ENCODE peak calls at places on chromosomes 4 and X, in four cellular contexts. Y is K562, N is IMR-90, P is HepG2. T is an unnamed sample.

GRCh38 chr4:182905038-182905437 is 12.1 kb downstream of the DCTD start:
- DNase-seq in Y (no peak), N (no peak), P (no peak), T (no peak)

GRCh38 chr4:184163813-184164212 is 53.9 kb downstream of the ENPP6 start:
- DNase-seq in Y (peak), N (peak), P (peak), T (peak)

GRCh38 chr4:11418610-11419009 is 10.1 kb downstream of the HS3ST1 start:
- DNase-seq in Y (no peak), N (peak), P (no peak), T (peak)

GRCh38 chrX:39439910-39440733 is 638.9 kb downstream of the MID1IP1 start:
- DNase-seq in Y (peak), N (no peak), P (no peak), T (no peak)

GRCh38 chrX:116436358-116436816 is at the start of gene SLC6A14:
- DNase-seq in Y (no peak), N (no peak), P (peak), T (no peak)

GRCh38 chrX:1751781-1752180 is 136.9 kb downstream of the ASMT start:
- DNase-seq in Y (no peak), N (no peak), P (no peak), T (no peak)

GRCh38 chr4:11365039-11365438 is 63.7 kb downstream of the HS3ST1 start:
- DNase-seq in Y (no peak), N (no peak), P (no peak), T (no peak)

GRCh38 chrX:139851730-139852129 is 81.1 kb downstream of the ATP11C start:
- DNase-seq in Y (no peak), N (peak), P (no peak), T (no peak)

GRCh38 chrX:38798956-38799355 is 2.3 kb upstream of the MID1IP1 start:
- DNase-seq in Y (no peak), N (peak), P (no peak), T (peak)

DNA sequence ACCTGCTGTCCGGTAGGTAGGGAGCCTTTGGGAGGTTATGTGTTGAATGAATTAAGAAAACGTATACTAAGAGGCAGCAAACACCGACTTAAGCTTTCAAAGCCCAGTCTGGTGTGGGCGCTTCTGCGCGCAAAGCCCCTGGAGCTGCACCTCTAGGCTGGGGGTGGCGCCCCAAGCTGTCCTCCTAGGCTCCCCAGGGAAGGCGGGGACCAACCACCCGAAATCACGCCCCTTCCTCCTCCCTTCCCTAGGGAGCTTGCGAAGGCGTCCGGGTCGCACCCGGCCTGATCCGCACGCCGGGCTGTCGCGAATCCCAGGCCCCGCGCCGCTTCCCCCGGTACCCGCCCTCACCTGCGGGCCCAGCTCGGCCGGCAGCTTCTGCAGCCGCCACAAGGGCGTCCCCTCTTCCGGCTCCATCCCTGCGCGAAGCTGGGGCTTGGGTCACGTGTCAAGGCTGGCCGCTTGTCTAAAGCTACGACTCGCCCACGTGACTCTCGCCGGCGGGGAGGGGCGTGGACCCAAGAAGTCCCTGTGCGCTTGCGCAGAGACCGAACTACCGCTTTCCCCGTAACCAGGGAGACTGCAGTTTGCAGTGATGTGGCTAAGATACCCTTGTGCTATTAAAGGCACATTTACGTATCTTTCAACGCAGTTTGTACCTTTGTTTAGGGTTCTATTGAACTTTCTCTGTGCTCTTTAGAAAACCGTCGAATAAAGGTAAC is at the start of gene COMMD8:
- DNase-seq in Y (peak), N (peak), P (peak), T (peak)
- TF ChIP-seq POLR2A in Y (peak), N (peak), P (peak), T (peak)

DNA sequence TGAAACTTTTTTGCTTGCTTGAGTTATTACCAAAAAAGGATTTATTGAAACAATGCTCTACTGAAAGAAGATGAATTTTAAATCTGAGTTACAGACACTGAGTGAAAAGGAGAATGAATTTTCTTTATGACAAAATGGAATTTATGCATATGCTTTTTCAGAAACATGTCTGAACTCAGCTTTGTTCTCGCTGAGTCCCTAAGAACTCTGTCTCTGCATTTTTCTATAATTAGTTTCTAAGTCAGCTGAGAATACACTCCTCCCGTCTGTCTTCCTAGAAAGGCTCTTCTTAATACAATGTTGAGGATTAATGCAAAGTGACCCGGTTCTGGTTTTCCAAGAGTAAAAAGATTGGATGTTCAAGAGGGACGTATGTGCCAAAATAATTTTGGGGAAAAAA is 463.5 kb downstream of the NKX6-1 start:
- DNase-seq in Y (no peak), N (no peak), P (no peak), T (no peak)
- TF ChIP-seq CTCF in Y (no peak), N (no peak), P (no peak), T (no peak)

GRCh38 chr4:19030048-19030447 is 1008.5 kb upstream of the LCORL start:
- DNase-seq in Y (no peak), N (peak), P (no peak), T (no peak)
- H2AFZ ChIP-seq in Y (no peak), N (no peak), P (no peak), T (no peak)

DNA sequence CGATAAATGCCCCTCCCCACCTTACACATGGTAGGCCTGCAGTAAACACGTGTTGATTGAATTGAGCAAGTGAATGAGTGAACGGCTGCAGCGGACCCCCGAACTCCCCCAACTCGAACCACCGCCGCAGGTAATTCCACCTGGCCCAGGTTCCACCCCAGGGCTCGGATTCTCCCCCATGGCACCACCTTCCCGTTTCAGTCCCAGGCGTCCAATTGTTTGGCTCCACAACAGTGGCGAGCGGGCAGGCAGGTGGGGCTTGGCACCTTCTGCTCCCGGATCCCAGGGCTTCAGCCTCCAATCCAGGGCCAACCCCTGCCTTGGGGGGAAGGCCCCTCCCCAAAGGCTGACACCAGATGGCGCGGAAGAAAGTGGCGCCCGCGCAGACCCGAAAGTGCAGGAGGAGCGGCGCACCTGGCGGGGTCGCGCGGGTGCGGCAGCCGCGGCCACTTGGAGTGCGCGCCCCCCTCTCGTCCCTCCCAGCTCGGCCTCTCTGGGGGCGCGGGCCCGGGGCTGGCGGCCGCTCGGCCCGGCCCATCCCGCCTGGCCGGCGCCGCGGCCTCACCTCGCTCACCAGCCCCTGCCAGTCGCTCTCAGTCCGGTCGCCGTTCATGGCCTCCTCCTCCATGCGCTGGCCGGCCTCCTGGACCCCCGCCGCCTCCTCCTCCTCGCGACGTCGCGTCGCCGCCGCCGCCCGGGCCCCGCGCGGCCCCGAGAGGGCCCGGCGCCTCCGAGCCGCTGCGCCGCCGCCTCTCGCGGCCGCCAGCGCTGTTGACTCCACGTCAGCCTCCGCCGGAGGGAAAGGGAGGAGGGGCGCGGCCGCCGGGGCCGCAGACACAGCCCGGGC is at the start of gene CCDC149:
- DNase-seq in Y (peak), N (peak), P (peak), T (peak)
- TF ChIP-seq POLR2A in Y (no peak), N (peak), P (no peak), T (no peak)

DNA sequence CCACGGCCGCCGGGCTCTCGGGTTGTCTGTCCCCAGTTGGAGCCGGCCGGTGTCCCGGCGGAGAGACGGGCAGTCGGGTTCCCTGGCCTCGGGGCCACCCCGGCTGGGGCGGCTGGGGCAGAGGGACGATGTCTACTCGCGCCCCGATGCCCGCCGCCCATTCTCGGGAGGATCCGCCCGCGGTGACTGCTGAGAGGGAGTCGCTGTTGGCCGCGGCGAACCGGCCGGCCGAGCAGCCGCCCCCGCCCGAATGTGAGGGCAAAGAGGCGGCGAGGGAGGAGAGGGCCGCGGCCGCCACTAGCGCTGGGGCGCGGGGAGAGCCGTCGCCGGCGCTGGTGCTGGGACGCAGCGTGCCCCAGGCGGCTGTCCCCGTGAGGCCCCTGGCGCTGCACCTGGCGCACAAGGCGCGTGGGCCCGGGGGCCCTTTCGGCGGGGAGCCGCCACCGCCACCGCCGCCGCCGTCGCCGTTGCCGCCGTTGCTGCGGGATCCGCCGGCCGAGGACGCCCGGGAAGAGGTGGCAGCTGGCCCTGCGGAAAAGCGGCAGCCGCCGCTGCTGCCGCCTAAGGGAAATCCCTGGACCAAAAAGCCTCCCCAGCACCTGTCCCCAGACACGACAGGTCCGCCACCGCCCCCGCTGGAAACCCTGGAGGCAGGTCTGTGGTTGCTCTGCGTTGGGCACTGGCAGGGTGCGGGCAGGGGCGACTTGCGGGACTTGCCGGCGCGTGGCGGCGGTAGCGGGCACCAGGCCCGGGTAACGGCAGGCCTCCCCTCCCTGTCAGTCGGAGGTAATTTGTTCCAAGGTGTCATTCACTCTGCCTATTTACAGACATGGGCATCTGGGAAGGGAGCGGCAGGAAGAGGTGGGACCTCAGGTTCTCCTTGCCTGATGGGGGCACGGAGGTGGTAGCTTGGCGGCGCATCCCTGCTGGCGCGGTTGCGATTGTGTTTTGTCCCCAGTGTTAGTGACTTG is 739 bp downstream of the LARP1B start:
- DNase-seq in Y (peak), N (peak), P (peak), T (peak)
- TF ChIP-seq CTCF in Y (no peak), N (no peak), P (peak), T (peak)

GRCh38 chr4:69057620-69058409 is 38.5 kb upstream of the UGT2B7 start:
- DNase-seq in Y (no peak), N (peak), P (peak), T (no peak)
- H2AFZ ChIP-seq in Y (no peak), N (peak), P (peak), T (peak)

GRCh38 chr4:77073981-77074865 is 1.6 kb downstream of the CCNI start:
- DNase-seq in Y (no peak), N (no peak), P (no peak), T (peak)
- TF ChIP-seq POLR2A in Y (no peak), N (peak), P (no peak), T (no peak)

DNA sequence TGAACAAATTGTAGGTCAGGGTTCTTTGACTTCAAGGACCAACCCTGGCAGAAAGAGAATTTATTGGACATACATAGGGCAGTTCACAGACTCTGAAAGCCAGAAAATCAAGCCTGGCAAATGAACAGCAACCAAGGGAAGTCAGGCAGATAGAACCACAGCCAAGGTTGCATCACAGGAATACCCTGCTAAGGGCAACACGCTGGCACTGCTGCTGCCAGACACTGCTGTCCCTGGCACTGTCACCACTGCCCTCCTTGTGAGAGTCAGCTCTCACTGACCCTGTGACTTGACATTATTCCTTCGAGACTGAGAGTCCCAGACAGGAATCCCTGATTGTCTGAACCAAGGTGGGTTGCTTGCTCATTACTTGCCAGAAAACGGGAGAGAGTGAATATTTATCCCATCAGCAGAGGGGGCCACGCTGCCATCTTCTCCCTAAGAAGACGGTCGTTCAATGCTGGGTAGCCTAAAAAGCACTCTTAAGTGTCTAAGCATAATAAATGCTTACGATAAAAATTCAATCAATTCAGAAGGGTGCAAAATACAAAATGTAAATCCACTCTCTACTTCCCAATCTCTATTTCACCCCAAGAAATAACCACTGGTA is 23.2 kb upstream of the PTTG2 start:
- DNase-seq in Y (no peak), N (no peak), P (no peak), T (no peak)
- TF ChIP-seq CTCF in Y (no peak), N (no peak), P (peak), T (no peak)